ENCODE peak calls at places on chromosomes 4 and X, in six cellular contexts. M is Calu3, X is A549, G is coronary artery, H is nephron progenitor cell, N is WTC11. L is an unnamed sample.
A peak's percentile ranks its signal among the peaks of the same experiment; 100 is the strongest.

GRCh38 chr4:8106451-8107025 is 52.1 kb downstream of the ABLIM2 start:
- DNase-seq in M (no peak), N (no peak), X (no peak), G (no peak), H (no peak), L (no peak)

GRCh38 chr4:1393866-1394265 is 12.4 kb downstream of the NKX1-1 start:
- DNase-seq in H (peak; percentile 1), M (no peak), N (peak; percentile 6), X (no peak), G (no peak), L (no peak)

GRCh38 chrX:130895299-130895698 is 7.7 kb downstream of the ENOX2 start:
- DNase-seq in N (no peak), M (no peak), H (no peak), X (no peak), G (no peak), L (no peak)

GRCh38 chr4:168028970-168029610 is 63.2 kb upstream of the ANXA10 start:
- DNase-seq in M (no peak), N (no peak), H (no peak), X (no peak), G (no peak), L (no peak)

GRCh38 chr4:57110635-57111546 is 706 bp upstream of the IGFBP7 start:
- DNase-seq in G (peak; percentile 77), X (no peak), H (peak; percentile 24), M (no peak), N (peak; percentile 26), L (peak; percentile 60)

GRCh38 chrX:109281478-109282275 is 200.2 kb downstream of the GUCY2F start:
- DNase-seq in N (no peak), X (no peak), G (no peak), H (no peak), M (peak; percentile 55), L (no peak)

GRCh38 chr4:6023766-6024165 is 5.5 kb upstream of the C4orf50 start:
- DNase-seq in H (no peak), G (no peak), M (no peak), N (no peak), X (no peak), L (no peak)

GRCh38 chr4:140094701-140095420 is 59.1 kb downstream of the MAML3 start:
- DNase-seq in G (no peak), N (peak; percentile 53), H (peak; percentile 33), M (no peak), X (peak; percentile 83), L (no peak)

GRCh38 chr4:3524349-3524748 is 7.9 kb downstream of the LRPAP1 start:
- DNase-seq in X (no peak), G (no peak), M (no peak), H (no peak), N (peak; percentile 5), L (no peak)

GRCh38 chr4:6449335-6449734 is 23.1 kb downstream of the PPP2R2C start:
- DNase-seq in N (no peak), M (no peak), X (no peak), H (no peak), G (no peak), L (no peak)

GRCh38 chr4:160352637-160353036 is 1249.8 kb downstream of the RAPGEF2 start:
- DNase-seq in M (no peak), X (no peak), G (no peak), N (no peak), H (no peak), L (no peak)

GRCh38 chrX:45619290-45619689 is 418.6 kb upstream of the DIPK2B start:
- DNase-seq in M (no peak), X (no peak), N (no peak), H (no peak), G (no peak), L (no peak)

GRCh38 chrX:108397627-108398392 is 40.4 kb downstream of the COL4A6 start:
- DNase-seq in X (peak; percentile 32), H (no peak), G (no peak), N (no peak), M (peak; percentile 1), L (no peak)

GRCh38 chrX:19280636-19281035 is 63.1 kb upstream of the PDHA1 start:
- DNase-seq in G (no peak), M (no peak), N (no peak), X (no peak), H (no peak), L (no peak)

GRCh38 chr4:155001229-155001628 is 207.2 kb upstream of the NPY2R start:
- DNase-seq in G (no peak), N (no peak), X (no peak), M (no peak), H (no peak), L (no peak)

GRCh38 chrX:20515841-20516461 is 249.2 kb upstream of the RPS6KA3 start:
- DNase-seq in G (no peak), H (no peak), N (no peak), X (peak; percentile 85), M (peak; percentile 22), L (peak; percentile 17)

GRCh38 chrX:23732704-23733103 is 10.4 kb downstream of the ACOT9 start:
- DNase-seq in H (no peak), X (no peak), N (no peak), G (no peak), M (no peak), L (peak; percentile 57)

GRCh38 chr4:23144707-23145106 is 452.0 kb downstream of the GBA3 start:
- DNase-seq in N (no peak), H (no peak), M (no peak), X (no peak), G (no peak), L (no peak)

GRCh38 chrX:46580613-46581012 is 7.0 kb downstream of the CHST7 start:
- DNase-seq in H (no peak), M (no peak), X (no peak), G (no peak), N (no peak), L (peak; percentile 28)

GRCh38 chr4:153798436-153798835 is 9.6 kb upstream of the SFRP2 start:
- DNase-seq in H (no peak), M (no peak), N (no peak), X (no peak), G (no peak), L (no peak)

GRCh38 chr4:34850983-34851382 is 1393.3 kb downstream of the ARAP2 start:
- DNase-seq in H (no peak), X (peak; percentile 29), G (no peak), N (no peak), M (no peak), L (no peak)

DNA sequence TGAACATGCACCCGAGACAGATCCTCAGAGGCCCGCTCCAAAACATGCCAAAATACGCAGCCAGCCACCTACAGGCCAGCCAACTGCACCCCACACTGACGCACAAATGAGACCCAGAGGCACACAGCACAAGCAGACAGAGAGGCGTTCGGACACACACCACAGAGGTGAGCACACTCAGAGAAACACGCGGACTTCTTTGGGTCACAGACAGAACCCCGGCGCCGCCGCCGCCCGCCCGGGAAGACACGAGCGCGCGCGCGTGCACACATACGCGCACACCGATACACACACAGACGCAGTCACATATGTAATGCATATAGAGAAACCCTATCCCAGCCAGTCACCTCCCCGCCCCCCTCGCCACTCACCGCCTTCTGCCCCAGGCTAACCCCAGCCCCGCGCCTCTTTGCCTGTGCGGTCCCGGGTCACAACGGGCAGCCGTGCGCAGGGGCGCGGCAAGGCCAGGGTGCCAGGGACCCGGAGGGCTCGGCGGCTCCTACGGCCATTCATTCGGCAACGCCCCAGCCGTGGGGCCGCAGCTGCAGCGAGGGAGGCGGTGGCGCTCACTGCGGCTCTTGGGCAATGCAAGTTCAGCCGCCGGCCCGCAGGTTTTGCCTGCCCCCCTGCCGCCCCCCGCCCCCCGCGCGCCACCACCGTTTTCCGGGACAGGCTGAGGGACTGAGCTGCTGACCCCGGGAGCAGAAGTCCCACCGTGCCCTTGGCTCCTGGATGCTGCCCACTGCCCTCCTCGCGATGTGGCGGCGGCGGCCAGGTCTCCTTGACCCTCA is 532 bp downstream of the SEPTIN6 start:
- DNase-seq in M (peak; percentile 21), H (peak; percentile 57), N (peak; percentile 41), X (peak; percentile 37), G (no peak), L (peak; percentile 48)
- TF ChIP-seq CTCF in M (no peak), H (no peak), N (no peak), X (no peak), G (no peak), L (no peak)

DNA sequence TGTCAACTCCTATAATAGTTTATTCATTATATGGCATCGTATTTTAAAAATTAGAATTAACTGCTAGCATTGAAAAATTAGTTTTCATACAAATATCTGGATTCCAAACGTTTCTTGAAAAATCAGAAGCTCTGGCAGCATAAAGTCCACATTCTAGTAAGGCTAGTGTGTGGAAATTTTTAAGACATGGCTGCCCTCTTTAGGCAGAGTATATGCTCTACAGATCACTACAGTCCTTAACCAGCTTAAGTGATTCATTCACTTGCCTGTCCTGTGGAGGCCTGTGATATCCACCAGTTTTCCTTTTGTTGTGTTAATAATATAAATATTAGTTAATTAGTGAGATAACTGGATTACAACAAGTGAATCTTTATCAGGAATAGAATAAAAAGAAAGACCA is 287.2 kb downstream of the OPHN1 start:
- DNase-seq in M (peak; percentile 17), H (no peak), G (no peak), N (no peak), X (peak; percentile 56), L (no peak)
- TF ChIP-seq CTCF in M (peak; percentile 18), H (no peak), G (no peak), N (no peak), X (peak; percentile 55), L (peak; percentile 29)

DNA sequence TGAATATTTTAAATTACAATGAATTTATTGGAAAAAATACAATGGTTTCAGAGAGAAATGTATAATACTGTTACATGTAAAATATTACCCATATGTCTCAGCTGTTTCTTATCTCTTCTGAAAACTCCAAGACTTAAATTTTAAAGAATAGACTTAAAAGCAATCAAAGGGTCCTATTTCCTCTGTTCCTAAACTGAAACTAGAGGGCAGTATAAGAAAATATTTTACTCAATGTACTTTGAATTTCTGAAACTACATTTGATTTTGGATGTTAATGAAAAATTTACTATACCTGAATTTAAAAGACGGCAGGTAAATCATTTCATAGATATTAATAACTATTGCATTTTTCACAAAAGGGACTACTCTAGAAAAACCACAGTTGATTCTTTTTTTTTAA is 200.2 kb downstream of the LRBA start:
- DNase-seq in X (no peak), N (no peak), M (no peak), G (no peak), H (no peak), L (no peak)
- TF ChIP-seq CTCF in X (no peak), N (no peak), M (no peak), G (no peak), H (no peak), L (no peak)

GRCh38 chrX:104877504-104877903 is 311.5 kb downstream of the IL1RAPL2 start:
- DNase-seq in H (no peak), G (no peak), X (no peak), N (no peak), M (no peak), L (no peak)
- TF ChIP-seq CTCF in H (no peak), G (no peak), X (no peak), N (no peak), M (no peak), L (no peak)

GRCh38 chr4:147594107-147594506 is 23.1 kb upstream of the TMEM184C start:
- DNase-seq in X (no peak), G (no peak), M (no peak), N (no peak), H (no peak), L (no peak)
- TF ChIP-seq CTCF in X (no peak), G (no peak), M (no peak), N (no peak), H (no peak), L (no peak)